ENCODE peak calls at places on chromosomes 16 and 17, in four cellular contexts. C, I, E and L are unnamed samples.

GRCh38 chr17:12522743-12523181 is 142.9 kb upstream of the MYOCD start:
- DNase-seq in C (peak), I (no peak), E (peak), L (no peak)

GRCh38 chr17:309361-309888 is 43.2 kb downstream of the RPH3AL start:
- DNase-seq in C (peak), I (peak), E (peak), L (peak)

GRCh38 chr16:55512941-55513340 is 4.1 kb downstream of the LPCAT2 start:
- DNase-seq in C (no peak), I (no peak), E (no peak), L (no peak)

GRCh38 chr17:77096570-77097214 is 44.1 kb upstream of the SEC14L1 start:
- DNase-seq in C (peak), I (no peak), E (peak), L (no peak)

GRCh38 chr16:56301391-56301850 is 110.1 kb downstream of the GNAO1 start:
- DNase-seq in C (no peak), I (no peak), E (no peak), L (no peak)

GRCh38 chr16:12111819-12112218 is 135.3 kb downstream of the SNX29 start:
- DNase-seq in C (no peak), I (no peak), E (no peak), L (no peak)

GRCh38 chr16:66953462-66954096 is 7.5 kb upstream of the CES3 start:
- DNase-seq in C (no peak), I (no peak), E (no peak), L (no peak)

GRCh38 chr17:77440571-77440981 is 299.8 kb downstream of the SEC14L1 start:
- DNase-seq in C (no peak), I (no peak), E (no peak), L (no peak)

GRCh38 chr16:57092786-57093301 is 461 bp downstream of the CPNE2 start:
- DNase-seq in C (no peak), I (peak), E (no peak), L (peak)

GRCh38 chr17:76408037-76408849 is 23.8 kb downstream of the SPHK1 start:
- DNase-seq in C (peak), I (peak), E (peak), L (peak)

GRCh38 chr16:8989099-8989878 is 25.6 kb upstream of the USP7 start:
- DNase-seq in C (no peak), I (no peak), E (peak), L (no peak)

GRCh38 chr16:14205666-14206065 is 134.5 kb downstream of the MRTFB start:
- DNase-seq in C (no peak), I (no peak), E (no peak), L (no peak)

GRCh38 chr17:50699410-50699809 is 8.3 kb downstream of the ANKRD40 start:
- DNase-seq in C (peak), I (no peak), E (no peak), L (no peak)

GRCh38 chr17:40070895-40071719 is 8.3 kb downstream of the THRA start:
- DNase-seq in C (peak), I (peak), E (no peak), L (no peak)

GRCh38 chr16:1533443-1533951 is at the start of gene TMEM204:
- DNase-seq in C (no peak), I (no peak), E (no peak), L (no peak)

GRCh38 chr17:82424001-82424862 is 5.8 kb upstream of the OGFOD3 start:
- DNase-seq in C (peak), I (peak), E (peak), L (peak)

GRCh38 chr16:12500771-12501170 is 302.9 kb downstream of the CPPED1 start:
- DNase-seq in C (peak), I (no peak), E (no peak), L (no peak)

GRCh38 chr16:82782715-82783251 is 156.0 kb downstream of the CDH13 start:
- DNase-seq in C (no peak), I (no peak), E (no peak), L (peak)

GRCh38 chr16:83214671-83215070 is 587.9 kb downstream of the CDH13 start:
- DNase-seq in C (no peak), I (no peak), E (no peak), L (no peak)

GRCh38 chr17:31631759-31632158 is 227.3 kb downstream of the COPRS start:
- DNase-seq in C (no peak), I (no peak), E (no peak), L (no peak)

GRCh38 chr17:61309857-61310256 is 89.8 kb upstream of the TBX2 start:
- DNase-seq in C (no peak), I (no peak), E (no peak), L (no peak)

GRCh38 chr16:67459066-67459857 is 21.7 kb downstream of the ATP6V0D1 start:
- DNase-seq in C (no peak), I (no peak), E (peak), L (no peak)

GRCh38 chr16:57677622-57678369 is 9.7 kb downstream of the ADGRG3 start:
- DNase-seq in C (peak), I (no peak), E (peak), L (no peak)

GRCh38 chr17:81025756-81026155 is 9.2 kb upstream of the BAIAP2 start:
- DNase-seq in C (no peak), I (no peak), E (no peak), L (no peak)

GRCh38 chr17:36594626-36595401 is 3.1 kb downstream of the DHRS11 start:
- DNase-seq in C (no peak), I (no peak), E (no peak), L (no peak)

GRCh38 chr17:42407289-42407836 is 15.7 kb downstream of the CAVIN1 start:
- DNase-seq in C (peak), I (peak), E (peak), L (peak)

GRCh38 chr17:70071127-70071526 is 3.9 kb upstream of the KCNJ16 start:
- DNase-seq in C (no peak), I (no peak), E (no peak), L (no peak)

GRCh38 chr16:88533381-88533831 is 36.8 kb upstream of the ZC3H18 start:
- DNase-seq in C (no peak), I (no peak), E (no peak), L (peak)

GRCh38 chr17:82097187-82097918 is 683 bp downstream of the FASN start:
- DNase-seq in C (peak), I (peak), E (no peak), L (no peak)

GRCh38 chr16:86297391-86297790 is 212.9 kb upstream of the FOXF1 start:
- DNase-seq in C (no peak), I (no peak), E (no peak), L (no peak)

GRCh38 chr16:68972720-68973119 is 129.4 kb downstream of the TANGO6 start:
- DNase-seq in C (peak), I (no peak), E (no peak), L (peak)

GRCh38 chr16:61677776-61678175 is 358.5 kb downstream of the CDH8 start:
- DNase-seq in C (no peak), I (no peak), E (no peak), L (no peak)

GRCh38 chr17:1661045-1661444 is 11.4 kb upstream of the RILP start:
- DNase-seq in C (no peak), I (no peak), E (no peak), L (no peak)

GRCh38 chr17:72126575-72127486 is 6.0 kb downstream of the SOX9 start:
- DNase-seq in C (peak), I (no peak), E (peak), L (no peak)

GRCh38 chr16:28925386-28926228 is 569 bp upstream of the RABEP2 start:
- DNase-seq in C (peak), I (peak), E (peak), L (no peak)

DNA sequence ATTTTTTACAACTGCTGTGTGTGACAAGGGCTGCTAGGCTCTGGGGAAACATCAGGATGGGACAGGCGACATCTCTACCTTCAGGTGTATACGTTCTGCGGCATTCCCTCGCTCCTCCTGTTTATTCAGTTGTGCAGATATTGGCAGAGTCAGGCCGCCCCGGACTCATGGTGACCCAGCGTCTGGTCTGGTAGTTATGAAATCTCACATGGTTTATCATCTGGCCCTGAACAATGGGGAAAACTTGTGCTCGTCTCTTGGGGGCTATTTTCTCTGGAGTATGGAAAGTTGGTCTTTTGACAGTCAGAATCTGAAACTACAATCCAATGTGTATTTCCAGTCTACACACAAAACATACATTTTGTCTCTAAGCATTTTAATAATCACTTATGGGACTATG is 3.3 kb downstream of the MARCHF10 start:
- DNase-seq in C (peak), I (no peak), E (no peak), L (no peak)
- TF ChIP-seq HMGXB4 in C (no peak), I (no peak), E (no peak), L (no peak)

GRCh38 chr17:29369831-29370735 is 20.1 kb upstream of the TAOK1 start:
- DNase-seq in C (peak), I (peak), E (peak), L (peak)
- TF ChIP-seq HMGXB4 in C (no peak), I (no peak), E (no peak), L (no peak)

DNA sequence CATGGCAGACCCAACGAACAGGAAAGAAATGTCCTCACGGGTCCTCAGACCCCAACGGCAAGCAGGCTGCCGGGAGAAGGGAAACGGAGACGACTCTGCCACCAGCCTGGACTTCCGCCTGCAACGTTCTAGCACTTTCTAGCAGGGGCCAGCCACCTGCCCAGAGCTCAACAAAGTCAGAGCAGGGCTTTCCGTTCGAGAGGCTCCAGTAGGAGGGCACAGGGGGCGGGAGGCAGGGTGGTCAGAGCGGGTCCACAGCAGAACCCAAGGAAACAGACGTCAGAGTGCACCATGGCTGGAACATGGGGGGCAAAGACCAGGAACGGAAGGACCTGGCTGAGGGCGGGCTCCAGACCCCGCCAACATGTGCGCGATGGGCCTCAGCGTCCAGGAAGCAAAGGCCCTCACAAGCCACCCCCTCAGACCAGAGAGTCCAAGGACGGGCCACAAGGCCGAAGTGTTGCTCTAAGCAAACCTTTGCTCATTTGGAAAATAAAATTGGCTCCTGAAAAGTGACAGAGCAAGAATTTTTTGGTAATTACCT is 29.4 kb upstream of the C16orf95 start:
- DNase-seq in C (no peak), I (no peak), E (no peak), L (no peak)
- TF ChIP-seq HMGXB4 in C (no peak), I (no peak), E (no peak), L (no peak)

GRCh38 chr16:89562027-89562599 is 1.6 kb downstream of the RPL13 start:
- DNase-seq in C (peak), I (no peak), E (no peak), L (no peak)
- TF ChIP-seq HMGXB4 in C (no peak), I (no peak), E (no peak), L (no peak)

GRCh38 chr16:84808812-84809211 is 11.0 kb upstream of the CRISPLD2 start:
- DNase-seq in C (no peak), I (peak), E (no peak), L (no peak)

GRCh38 chr16:84807776-84808175 is 12.0 kb upstream of the CRISPLD2 start:
- DNase-seq in C (no peak), I (no peak), E (no peak), L (no peak)

GRCh38 chr16:84804326-84804725 is 15.5 kb upstream of the CRISPLD2 start:
- DNase-seq in C (no peak), I (no peak), E (no peak), L (no peak)

GRCh38 chr16:84806890-84807258 is 12.9 kb upstream of the CRISPLD2 start:
- DNase-seq in C (no peak), I (no peak), E (no peak), L (no peak)

GRCh38 chr16:84806256-84806889 is 13.4 kb upstream of the CRISPLD2 start:
- DNase-seq in C (peak), I (peak), E (no peak), L (no peak)
- TF ChIP-seq HMGXB4 in C (no peak), I (no peak), E (no peak), L (no peak)

GRCh38 chr17:47243737-47244598 is 9.7 kb upstream of the ITGB3 start:
- DNase-seq in C (no peak), I (no peak), E (no peak), L (no peak)
- TF ChIP-seq HMGXB4 in C (no peak), I (no peak), E (no peak), L (no peak)

GRCh38 chr17:78933025-78933958 is 8.1 kb upstream of the TIMP2 start:
- DNase-seq in C (peak), I (no peak), E (peak), L (no peak)
- TF ChIP-seq HMGXB4 in C (no peak), I (no peak), E (no peak), L (no peak)